ENCODE peak calls at places on chromosomes 12 and 14, in nine cellular contexts. P is mammary epithelial cell, G is HCT116, E is RWPE1, S is gastrocnemius medialis, A is tibial nerve, K is A549, D is left ventricle myocardium inferior, L is AG04450. T is an unnamed sample.

GRCh38 chr12:51389302-51389999 is 1.8 kb downstream of the GALNT6 start:
- DNase-seq in A (no peak), L (peak), G (no peak), P (no peak), S (no peak), E (no peak), K (no peak), D (no peak), T (no peak)

GRCh38 chr12:5965950-5966383 is 20.9 kb upstream of the ANO2 start:
- DNase-seq in K (peak), P (peak), S (no peak), D (peak), L (peak), G (peak), A (no peak), E (peak), T (no peak)

GRCh38 chr12:103623716-103624115 is 36.6 kb downstream of the STAB2 start:
- DNase-seq in G (no peak), L (no peak), P (no peak), K (no peak), D (no peak), A (no peak), S (no peak), E (no peak), T (no peak)

GRCh38 chr12:113932411-113933196 is 33.5 kb downstream of the RBM19 start:
- DNase-seq in G (no peak), D (no peak), E (no peak), A (no peak), L (no peak), P (no peak), S (peak), K (no peak), T (no peak)

GRCh38 chr12:56377310-56377988 is 14.8 kb upstream of the APOF start:
- DNase-seq in G (peak), D (no peak), E (peak), A (no peak), P (peak), S (no peak), K (no peak), L (no peak), T (no peak)

GRCh38 chr12:28108599-28108998 is 81.7 kb upstream of the CCDC91 start:
- DNase-seq in K (no peak), E (no peak), A (no peak), L (no peak), P (peak), D (no peak), S (no peak), G (no peak), T (no peak)

GRCh38 chr12:110649341-110649847 is 35.5 kb downstream of the TCTN1 start:
- DNase-seq in D (no peak), P (no peak), G (no peak), E (no peak), K (no peak), S (no peak), A (no peak), L (no peak), T (no peak)

GRCh38 chr12:130576286-130576933 is 139.7 kb downstream of the RIMBP2 start:
- DNase-seq in A (no peak), G (no peak), E (no peak), L (no peak), P (no peak), S (no peak), D (no peak), K (no peak), T (no peak)

GRCh38 chr12:96658075-96658474 is 168.7 kb downstream of the CFAP54 start:
- DNase-seq in G (no peak), S (no peak), P (no peak), K (no peak), L (no peak), A (no peak), D (no peak), E (no peak), T (no peak)

GRCh38 chr12:12628013-12628412 is 16.3 kb downstream of the CREBL2 start:
- DNase-seq in L (no peak), G (no peak), A (no peak), E (no peak), S (no peak), D (no peak), P (peak), K (no peak), T (no peak)

GRCh38 chr14:71474866-71475265 is 457.4 kb upstream of the RGS6 start:
- DNase-seq in L (no peak), P (no peak), D (no peak), K (no peak), G (no peak), S (no peak), A (no peak), E (no peak), T (no peak)

GRCh38 chr14:71482701-71483100 is 449.5 kb upstream of the RGS6 start:
- DNase-seq in S (no peak), K (no peak), L (no peak), G (no peak), P (no peak), E (no peak), D (no peak), A (no peak), T (no peak)

GRCh38 chr14:71475916-71476315 is 456.3 kb upstream of the RGS6 start:
- DNase-seq in K (no peak), P (no peak), A (no peak), D (no peak), L (no peak), E (no peak), S (no peak), G (no peak), T (no peak)

GRCh38 chr14:71481215-71481614 is 451.0 kb upstream of the RGS6 start:
- DNase-seq in S (no peak), L (no peak), K (no peak), P (no peak), D (no peak), G (no peak), A (no peak), E (no peak), T (no peak)

DNA sequence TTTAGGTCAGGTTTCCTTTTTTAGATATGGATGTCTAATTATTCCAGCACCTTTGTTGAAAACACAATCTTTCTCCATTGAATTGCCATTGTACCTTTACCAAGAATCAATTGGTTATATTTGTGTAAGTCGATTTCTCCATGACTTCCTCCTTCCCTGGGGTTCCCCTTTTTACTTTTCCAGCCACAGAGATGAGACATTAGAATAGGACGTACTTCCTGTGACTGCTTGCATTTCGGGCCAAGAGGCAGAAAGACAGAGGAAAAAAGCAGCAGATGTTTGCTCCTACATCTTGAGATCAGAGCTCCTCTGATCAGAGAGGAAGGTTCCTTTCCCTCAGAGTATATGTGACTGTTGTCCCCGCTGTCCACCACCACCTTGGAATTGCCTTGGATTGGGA is 453.7 kb upstream of the RGS6 start:
- DNase-seq in D (no peak), L (no peak), K (no peak), S (no peak), G (no peak), E (no peak), A (no peak), P (no peak), T (no peak)
- H3K27ac ChIP-seq in D (no peak), L (no peak), K (no peak), S (no peak), G (no peak), E (no peak), A (no peak), P (peak), T (peak)

GRCh38 chr14:77583657-77584056 is 32.8 kb downstream of the SPTLC2 start:
- DNase-seq in A (no peak), S (no peak), P (no peak), K (no peak), D (no peak), E (no peak), L (no peak), G (no peak), T (no peak)

GRCh38 chr14:77580964-77581505 is 35.4 kb downstream of the SPTLC2 start:
- DNase-seq in E (no peak), D (no peak), G (no peak), A (no peak), P (no peak), L (peak), K (no peak), S (no peak), T (no peak)

GRCh38 chr14:77589099-77589498 is 27.3 kb downstream of the SPTLC2 start:
- DNase-seq in L (no peak), K (no peak), A (no peak), D (no peak), E (no peak), G (no peak), P (no peak), S (no peak), T (no peak)

GRCh38 chr14:77582511-77582910 is 33.9 kb downstream of the SPTLC2 start:
- DNase-seq in G (no peak), L (no peak), D (no peak), P (no peak), K (no peak), A (no peak), S (no peak), E (no peak), T (no peak)

DNA sequence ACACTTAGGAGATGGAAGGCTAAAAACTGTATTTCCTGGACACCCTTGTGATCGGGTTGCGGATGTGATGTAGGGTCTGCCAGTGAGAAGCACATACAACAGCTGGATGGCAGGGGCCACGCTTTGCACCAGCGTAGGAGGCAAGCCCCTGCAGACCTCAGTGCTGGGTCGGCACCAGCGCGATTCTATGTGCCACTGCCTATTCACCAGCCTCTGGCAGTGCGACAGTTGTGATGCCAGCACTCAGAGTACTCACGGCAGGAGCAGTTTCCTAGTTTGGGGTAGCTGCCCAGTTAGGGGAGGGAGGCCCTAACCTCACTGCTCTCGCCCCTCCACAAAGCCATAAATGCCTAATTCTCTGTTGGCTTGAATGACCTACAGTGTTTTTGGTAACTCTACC is 31.6 kb downstream of the SPTLC2 start:
- DNase-seq in A (no peak), L (no peak), G (no peak), P (no peak), K (no peak), E (no peak), D (no peak), S (no peak), T (no peak)
- H3K27ac ChIP-seq in A (no peak), L (no peak), G (no peak), P (no peak), K (no peak), E (no peak), D (no peak), S (no peak), T (no peak)

DNA sequence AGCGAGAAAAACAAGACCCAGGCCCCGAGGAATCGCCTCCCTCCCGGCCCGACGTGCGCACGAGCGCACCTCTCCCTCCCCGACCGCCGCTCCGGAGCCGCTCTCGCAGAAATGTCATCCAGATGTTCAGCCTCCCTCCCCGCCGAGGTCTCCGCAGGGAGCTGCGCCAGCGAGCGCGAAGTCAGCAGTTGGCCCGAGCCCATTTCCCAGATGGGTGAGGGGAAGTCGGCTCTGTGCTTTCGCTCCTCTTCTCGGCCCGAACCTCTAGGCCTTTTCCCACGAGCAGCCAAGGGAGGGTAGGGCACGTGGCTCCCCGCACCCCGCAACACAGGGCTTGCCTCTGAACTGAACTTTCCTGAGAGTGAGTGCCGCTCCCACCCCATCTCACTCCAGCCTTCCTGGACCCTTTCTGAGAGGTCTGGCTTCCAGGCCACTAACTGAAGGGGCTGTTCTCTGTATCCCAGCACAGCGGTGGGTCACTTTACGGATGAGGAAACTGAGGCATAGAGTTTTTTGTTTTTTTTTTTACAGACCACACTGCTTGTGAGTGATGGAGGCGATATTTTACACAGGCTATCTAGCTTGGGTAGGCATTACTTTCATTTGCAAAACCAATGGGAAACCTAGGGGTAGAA is 1.0 kb upstream of the TGFB3 start:
- DNase-seq in A (peak), G (no peak), K (peak), P (peak), S (peak), L (peak), D (peak), E (peak), T (no peak)
- H3K27ac ChIP-seq in A (peak), G (no peak), K (peak), P (no peak), S (peak), L (peak), D (peak), E (peak), T (peak)

GRCh38 chr12:93081810-93082165 is 152.7 kb upstream of the EEA1 start:
- DNase-seq in E (no peak), L (no peak), S (no peak), P (no peak), G (no peak), K (no peak), A (no peak), D (no peak), T (no peak)

GRCh38 chr12:93080452-93080851 is 151.4 kb upstream of the EEA1 start:
- DNase-seq in S (no peak), K (no peak), L (no peak), A (no peak), P (no peak), E (no peak), D (no peak), G (no peak), T (no peak)

GRCh38 chr12:93079271-93079670 is 150.2 kb upstream of the EEA1 start:
- DNase-seq in G (no peak), L (no peak), S (no peak), D (no peak), P (no peak), K (no peak), A (no peak), E (no peak), T (no peak)

GRCh38 chr12:93079976-93080375 is 150.9 kb upstream of the EEA1 start:
- DNase-seq in S (no peak), K (no peak), L (no peak), P (no peak), A (no peak), G (no peak), D (no peak), E (no peak), T (no peak)

GRCh38 chr12:93080994-93081809 is 152.1 kb upstream of the EEA1 start:
- DNase-seq in G (no peak), E (no peak), K (no peak), S (no peak), A (no peak), D (no peak), P (peak), L (no peak), T (no peak)
- H3K27ac ChIP-seq in G (no peak), E (no peak), K (no peak), S (no peak), A (no peak), D (no peak), P (no peak), L (peak), T (no peak)

GRCh38 chr12:53595212-53595611 is 31.0 kb downstream of the ATF7 start:
- DNase-seq in E (no peak), A (no peak), L (no peak), K (no peak), G (no peak), D (no peak), P (no peak), S (no peak), T (no peak)
- H3K27ac ChIP-seq in E (no peak), A (no peak), L (no peak), K (no peak), G (no peak), D (peak), P (no peak), S (no peak), T (peak)